ENCODE peak calls at places on chromosomes 6 and 20, in ten cellular contexts. X is cardiac muscle cell; M is CD8-positive, alpha-beta memory T cell; N is breast epithelium; I is lower lobe of right lung; W is heart right ventricle; H is tibial artery; Q is IMR-90; B is PC-9; F is ovary. O is an unnamed sample. For H3K4me1, the result is how much of the 10 kb centered on the place peaks cover.

GRCh38 chr20:61499859-61500258 is 247.8 kb downstream of the CDH4 start:
- DNase-seq in B (no peak), I (no peak), H (no peak), W (no peak), N (no peak), X (no peak), Q (peak), F (no peak), M (no peak), O (no peak)

GRCh38 chr20:37915800-37916570 is 13.1 kb downstream of the VSTM2L start:
- DNase-seq in M (no peak), F (no peak), N (no peak), Q (no peak), W (no peak), B (no peak), H (no peak), I (no peak), X (peak), O (no peak)

GRCh38 chr6:15690451-15690961 is 27.7 kb upstream of the DTNBP1 start:
- DNase-seq in F (no peak), H (no peak), W (no peak), M (no peak), X (peak), B (no peak), N (no peak), I (no peak), Q (no peak), O (no peak)

GRCh38 chr6:125888989-125889656 is 67.4 kb upstream of the HINT3 start:
- DNase-seq in B (no peak), Q (peak), H (no peak), W (no peak), F (no peak), M (no peak), I (no peak), N (no peak), X (peak), O (no peak)

GRCh38 chr20:33561981-33562601 is 72.2 kb downstream of the CBFA2T2 start:
- DNase-seq in B (peak), Q (peak), M (no peak), H (peak), N (peak), F (peak), W (peak), X (peak), I (no peak), O (no peak)

GRCh38 chr20:36145877-36146707 is 8.4 kb upstream of the EPB41L1 start:
- DNase-seq in F (no peak), I (no peak), M (no peak), X (peak), B (no peak), N (no peak), W (peak), H (peak), Q (peak), O (peak)

GRCh38 chr20:63461364-63461763 is 11.1 kb downstream of the KCNQ2 start:
- DNase-seq in H (no peak), M (no peak), N (no peak), F (no peak), I (no peak), B (peak), X (no peak), Q (no peak), W (no peak), O (no peak)

GRCh38 chr6:157867981-157868380 is 44.9 kb downstream of the SNX9 start:
- DNase-seq in B (no peak), W (no peak), F (no peak), M (no peak), H (no peak), Q (no peak), X (no peak), I (no peak), N (no peak), O (no peak)

GRCh38 chr6:74936886-74937285 is 269.0 kb downstream of the COL12A1 start:
- DNase-seq in I (no peak), B (no peak), H (no peak), Q (peak), W (no peak), F (no peak), N (no peak), X (peak), M (no peak), O (no peak)

GRCh38 chr6:40626886-40627285 is 39.7 kb upstream of the LRFN2 start:
- DNase-seq in N (no peak), Q (no peak), X (no peak), W (no peak), B (no peak), I (no peak), F (no peak), M (no peak), H (no peak), O (no peak)

GRCh38 chr20:62026564-62026856 is 39.2 kb downstream of the TAF4 start:
- DNase-seq in B (no peak), H (no peak), W (no peak), M (no peak), X (no peak), N (no peak), F (no peak), Q (no peak), I (no peak), O (no peak)

GRCh38 chr6:12363651-12364381 is 73.7 kb downstream of the EDN1 start:
- DNase-seq in N (no peak), M (no peak), W (no peak), H (no peak), X (no peak), F (no peak), I (peak), B (no peak), Q (no peak), O (no peak)

GRCh38 chr6:56902551-56903464 is 52.1 kb upstream of the BEND6 start:
- DNase-seq in I (no peak), N (no peak), F (peak), W (peak), Q (peak), X (peak), B (no peak), H (no peak), M (no peak), O (no peak)

GRCh38 chr6:128508588-128509296 is 11.7 kb downstream of the PTPRK start:
- DNase-seq in W (no peak), N (no peak), X (peak), I (no peak), H (no peak), B (peak), F (no peak), M (no peak), Q (peak), O (no peak)

GRCh38 chr6:163164175-163164900 is 250.2 kb upstream of the QKI start:
- DNase-seq in B (no peak), N (no peak), W (no peak), X (no peak), Q (no peak), M (no peak), F (no peak), I (no peak), H (no peak), O (no peak)

GRCh38 chr6:169095153-169095552 is 158.5 kb downstream of the THBS2 start:
- DNase-seq in B (no peak), N (no peak), H (no peak), M (no peak), Q (no peak), X (no peak), F (peak), W (no peak), I (no peak), O (no peak)

GRCh38 chr6:139882977-139883728 is 508.7 kb upstream of the CITED2 start:
- DNase-seq in M (no peak), H (no peak), X (peak), N (no peak), Q (peak), B (no peak), F (no peak), I (no peak), W (no peak), O (no peak)

GRCh38 chr6:139879823-139880356 is 505.4 kb upstream of the CITED2 start:
- DNase-seq in N (no peak), X (no peak), W (no peak), H (no peak), Q (no peak), B (no peak), I (no peak), M (no peak), F (no peak), O (no peak)

GRCh38 chr6:139882234-139882633 is 507.8 kb upstream of the CITED2 start:
- DNase-seq in X (peak), H (no peak), F (no peak), B (no peak), Q (peak), N (no peak), M (no peak), W (no peak), I (no peak), O (no peak)

GRCh38 chr6:139881251-139881650 is 506.8 kb upstream of the CITED2 start:
- DNase-seq in N (no peak), H (no peak), B (no peak), I (no peak), M (no peak), W (no peak), F (no peak), X (no peak), Q (no peak), O (no peak)

GRCh38 chr6:139881728-139882211 is 507.3 kb upstream of the CITED2 start:
- DNase-seq in W (peak), Q (peak), N (no peak), M (no peak), B (no peak), H (no peak), I (no peak), F (no peak), X (peak), O (no peak)
- H3K27ac ChIP-seq in W (peak), Q (peak), N (no peak), M (no peak), B (no peak), H (peak), I (no peak), F (peak), X (peak), O (peak)

DNA sequence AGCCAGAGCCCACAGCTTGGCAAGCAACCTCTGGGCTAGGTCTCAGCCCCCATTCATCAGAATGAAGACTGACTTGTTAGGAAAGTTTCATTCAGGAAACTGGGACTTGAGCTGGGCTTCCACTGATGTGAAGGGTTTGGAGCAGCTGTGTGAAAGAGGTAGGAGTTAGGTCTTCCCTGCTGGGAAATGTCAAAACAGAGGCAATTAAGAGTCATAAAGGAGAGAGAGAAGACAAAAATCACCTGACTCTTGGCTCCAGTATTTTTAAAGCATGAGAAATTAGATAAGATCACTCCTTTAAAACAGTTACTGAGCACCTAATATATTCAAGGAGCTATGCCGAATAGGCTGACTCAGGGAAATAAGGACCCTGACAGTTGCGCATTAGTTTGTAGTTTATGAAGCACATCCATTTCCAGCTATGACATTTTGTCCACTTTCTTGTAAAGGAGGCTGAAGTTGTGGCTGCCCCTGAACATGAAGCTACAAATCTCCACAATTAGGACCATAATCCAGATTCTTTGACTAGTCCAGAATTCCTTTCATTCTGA is 3.9 kb upstream of the TRIM40 start:
- DNase-seq in W (no peak), B (no peak), M (no peak), H (no peak), Q (no peak), I (no peak), F (no peak), X (no peak), N (no peak), O (no peak)
- H3K4me1 ChIP-seq in W (under half), B (under half), M (under half), H (under half), Q (under half), I (under half), F (under half), X (under half), N (under half), O (under half)

GRCh38 chr20:52864895-52865590 is 107.1 kb upstream of the TSHZ2 start:
- DNase-seq in X (no peak), M (no peak), W (no peak), H (no peak), Q (no peak), B (no peak), N (no peak), F (no peak), I (no peak), O (no peak)

GRCh38 chr20:52859156-52859887 is 112.8 kb upstream of the TSHZ2 start:
- DNase-seq in Q (no peak), W (peak), N (no peak), M (no peak), X (peak), F (no peak), B (no peak), I (no peak), H (no peak), O (no peak)
- H3K4me3 ChIP-seq in Q (no peak), W (no peak), N (no peak), M (no peak), X (no peak), F (no peak), B (no peak), I (no peak), H (no peak), O (no peak)

GRCh38 chr6:135036731-135037420 is 17.7 kb downstream of the HBS1L start:
- DNase-seq in F (no peak), M (no peak), Q (no peak), I (no peak), W (no peak), N (no peak), B (no peak), X (no peak), H (no peak), O (no peak)
- H3K27ac ChIP-seq in F (no peak), M (no peak), Q (no peak), I (no peak), W (no peak), N (no peak), B (no peak), X (peak), H (no peak), O (no peak)

GRCh38 chr6:160222491-160222890 is 36.1 kb downstream of the SLC22A2 start:
- DNase-seq in H (no peak), B (no peak), X (no peak), W (no peak), I (no peak), M (no peak), Q (no peak), N (no peak), F (no peak), O (no peak)

GRCh38 chr6:160224599-160225237 is 33.9 kb downstream of the SLC22A2 start:
- DNase-seq in F (no peak), N (no peak), H (no peak), B (no peak), Q (no peak), I (no peak), W (no peak), M (no peak), X (no peak), O (no peak)

GRCh38 chr6:160227038-160227768 is 31.4 kb downstream of the SLC22A2 start:
- DNase-seq in N (no peak), M (no peak), F (no peak), I (no peak), X (no peak), B (no peak), W (no peak), H (no peak), Q (no peak), O (no peak)

GRCh38 chr6:160226118-160226541 is 32.5 kb downstream of the SLC22A2 start:
- DNase-seq in H (no peak), N (no peak), X (peak), M (no peak), W (no peak), I (no peak), F (no peak), Q (no peak), B (no peak), O (no peak)

GRCh38 chr6:160227769-160228161 is 30.9 kb downstream of the SLC22A2 start:
- DNase-seq in M (no peak), Q (no peak), I (no peak), X (no peak), N (no peak), F (no peak), H (no peak), W (no peak), B (no peak), O (no peak)
- H3K4me1 ChIP-seq in M (under half), Q (under half), I (under half), X (under half), N (under half), F (under half), H (under half), W (under half), B (under half), O (under half)

DNA sequence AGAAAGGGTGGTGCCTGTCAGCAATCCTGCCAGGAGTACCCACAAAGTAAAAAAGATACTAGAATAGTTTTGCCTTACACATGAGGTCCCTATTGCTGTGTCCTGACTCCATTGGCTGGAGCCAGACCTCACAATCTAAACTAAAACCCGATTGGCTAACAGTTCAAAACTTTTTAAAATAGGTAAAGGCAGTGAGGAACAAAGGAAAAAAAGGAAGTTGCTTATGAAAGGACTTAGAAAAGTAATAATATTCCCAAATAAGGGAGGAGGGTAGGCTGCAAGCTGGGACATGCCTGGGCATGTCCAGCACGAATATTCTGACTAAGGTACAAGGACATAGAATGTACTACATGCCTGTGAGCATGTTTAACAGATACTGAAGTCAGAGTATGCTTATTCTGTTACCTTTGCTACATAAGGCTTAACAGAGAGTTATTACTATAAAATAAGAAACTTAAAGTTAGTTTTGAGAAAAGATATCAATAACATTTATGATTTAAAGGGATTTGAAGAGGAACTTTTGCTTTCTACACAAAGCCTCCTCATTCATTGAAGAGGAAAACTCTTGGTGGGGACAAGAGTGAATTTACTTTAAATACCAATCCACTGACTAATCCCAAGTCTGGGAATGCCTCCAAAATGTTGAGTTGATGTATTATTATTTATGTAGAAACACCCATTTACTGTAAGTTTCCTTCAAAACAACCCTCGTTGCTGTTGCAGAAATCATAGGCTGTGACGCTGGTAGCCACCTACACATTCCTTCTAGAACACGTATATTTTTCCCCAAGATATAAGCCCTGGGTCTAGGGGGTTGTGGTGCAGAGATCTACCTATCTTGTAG is 8.2 kb upstream of the MTHFD1L start:
- DNase-seq in X (peak), H (no peak), I (no peak), N (no peak), F (no peak), M (no peak), W (no peak), B (peak), Q (peak), O (no peak)
- H3K4me3 ChIP-seq in X (no peak), H (no peak), I (no peak), N (no peak), F (no peak), M (no peak), W (no peak), B (peak), Q (no peak), O (no peak)

GRCh38 chr6:137869781-137870180 is 2.7 kb downstream of the TNFAIP3 start:
- DNase-seq in F (no peak), Q (no peak), X (no peak), I (no peak), N (no peak), H (no peak), M (no peak), B (no peak), W (no peak), O (no peak)
- H3K27ac ChIP-seq in F (no peak), Q (no peak), X (no peak), I (peak), N (no peak), H (no peak), M (peak), B (no peak), W (no peak), O (no peak)

O was measured in aorta.